ENCODE peak calls at places on chromosomes 2 and 18, in eight cellular contexts. U is stimulated activated CD4-positive, alpha-beta T cell treated with anti-CD3 and anti-CD28 coated beads, TNF-alpha, amount 100 ng/mL, for 1 hour; W is AG09319; S is astrocyte of the spinal cord; Q is mucosa of gallbladder; K is activated CD8-positive, alpha-beta memory T cell treated with anti-CD3 and anti-CD28 coated beads for 48 hours; H is Calu3; V is hippocampal formation. F is an unnamed sample.

GRCh38 chr2:199309973-199310372 is 147.8 kb downstream of the SATB2 start:
- DNase-seq in U (no peak), W (no peak), S (no peak), Q (no peak), K (no peak), H (no peak), V (no peak), F (no peak)

GRCh38 chr2:205858781-205859478 is 176.6 kb downstream of the NRP2 start:
- DNase-seq in U (no peak), W (no peak), S (no peak), Q (peak), K (no peak), H (peak), V (no peak), F (peak)

GRCh38 chr2:112646791-112647720 is 1.3 kb downstream of the SLC20A1 start:
- DNase-seq in U (no peak), W (no peak), S (no peak), Q (no peak), K (no peak), H (no peak), V (no peak), F (no peak)

GRCh38 chr2:20490300-20491181 is 43.7 kb downstream of the RHOB start:
- DNase-seq in U (no peak), W (no peak), S (peak), Q (peak), K (no peak), H (no peak), V (peak), F (no peak)

GRCh38 chr2:108968619-108969018 is 20.4 kb downstream of the EDAR start:
- DNase-seq in U (no peak), W (no peak), S (no peak), Q (peak), K (no peak), H (peak), V (no peak), F (no peak)

GRCh38 chr2:239935789-239936758 is 89.1 kb downstream of the NDUFA10 start:
- DNase-seq in U (no peak), W (no peak), S (no peak), Q (no peak), K (no peak), H (no peak), V (no peak), F (no peak)

GRCh38 chr2:29802976-29803375 is 118.4 kb downstream of the ALK start:
- DNase-seq in U (no peak), W (no peak), S (peak), Q (no peak), K (no peak), H (no peak), V (no peak), F (no peak)

GRCh38 chr2:127072970-127073369 is 34.0 kb downstream of the BIN1 start:
- DNase-seq in U (no peak), W (no peak), S (no peak), Q (no peak), K (no peak), H (no peak), V (peak), F (no peak)

GRCh38 chr2:233287871-233288270 is 19.7 kb upstream of the SAG start:
- DNase-seq in U (no peak), W (no peak), S (no peak), Q (no peak), K (no peak), H (no peak), V (no peak), F (no peak)

GRCh38 chr18:9910071-9910470 is 3.7 kb upstream of the VAPA start:
- DNase-seq in U (no peak), W (no peak), S (no peak), Q (no peak), K (no peak), H (no peak), V (no peak), F (no peak)

GRCh38 chr2:119234021-119235019 is 10.7 kb downstream of the STEAP3 start:
- DNase-seq in U (no peak), W (no peak), S (peak), Q (no peak), K (no peak), H (no peak), V (no peak), F (peak)

GRCh38 chr2:3277748-3278520 is 99.7 kb downstream of the EIPR1 start:
- DNase-seq in U (no peak), W (no peak), S (no peak), Q (no peak), K (no peak), H (no peak), V (no peak), F (no peak)

GRCh38 chr2:134089454-134089853 is 164.4 kb upstream of the MGAT5 start:
- DNase-seq in U (no peak), W (no peak), S (no peak), Q (no peak), K (no peak), H (no peak), V (no peak), F (no peak)

GRCh38 chr2:109168080-109168479 is 39.1 kb downstream of the SH3RF3 start:
- DNase-seq in U (no peak), W (no peak), S (peak), Q (no peak), K (no peak), H (no peak), V (no peak), F (no peak)

GRCh38 chr2:42228101-42228500 is 58.9 kb downstream of the EML4 start:
- DNase-seq in U (no peak), W (no peak), S (no peak), Q (no peak), K (no peak), H (no peak), V (no peak), F (no peak)

GRCh38 chr2:42186378-42186777 is 17.2 kb downstream of the EML4 start:
- DNase-seq in U (no peak), W (no peak), S (no peak), Q (no peak), K (no peak), H (no peak), V (no peak), F (peak)

GRCh38 chr2:65490222-65490621 is 57.8 kb upstream of the SPRED2 start:
- DNase-seq in U (no peak), W (no peak), S (no peak), Q (no peak), K (no peak), H (no peak), V (no peak), F (no peak)

GRCh38 chr2:100126897-100127401 is 15.4 kb downstream of the AFF3 start:
- DNase-seq in U (no peak), W (no peak), S (no peak), Q (no peak), K (no peak), H (no peak), V (no peak), F (peak)

GRCh38 chr2:200065477-200065876 is 110.1 kb downstream of the MAIP1 start:
- DNase-seq in U (no peak), W (no peak), S (no peak), Q (no peak), K (no peak), H (no peak), V (no peak), F (no peak)

GRCh38 chr2:156405586-156405985 is 30.6 kb upstream of the GPD2 start:
- DNase-seq in U (no peak), W (no peak), S (no peak), Q (no peak), K (no peak), H (peak), V (no peak), F (peak)

GRCh38 chr2:240397924-240398611 is 37.4 kb upstream of the GPC1 start:
- DNase-seq in U (no peak), W (no peak), S (peak), Q (no peak), K (no peak), H (no peak), V (no peak), F (peak)

GRCh38 chr2:169291517-169291916 is 70.8 kb downstream of the LRP2 start:
- DNase-seq in U (no peak), W (no peak), S (no peak), Q (no peak), K (no peak), H (no peak), V (no peak), F (peak)

GRCh38 chr18:74522635-74523548 is 11.4 kb upstream of the CNDP1 start:
- DNase-seq in U (no peak), W (no peak), S (no peak), Q (no peak), K (no peak), H (no peak), V (no peak), F (peak)

GRCh38 chr2:99468155-99468554 is 21.7 kb downstream of the REV1 start:
- DNase-seq in U (no peak), W (no peak), S (no peak), Q (no peak), K (no peak), H (no peak), V (no peak), F (no peak)

GRCh38 chr2:181058378-181059269 is 78.2 kb downstream of the UBE2E3 start:
- DNase-seq in U (no peak), W (no peak), S (peak), Q (peak), K (no peak), H (peak), V (no peak), F (peak)

GRCh38 chr18:8708670-8709069 is 3.3 kb downstream of the MTCL1 start:
- DNase-seq in U (no peak), W (no peak), S (no peak), Q (no peak), K (no peak), H (no peak), V (no peak), F (no peak)

GRCh38 chr18:63102941-63103744 is 216.4 kb downstream of the BCL2 start:
- DNase-seq in U (no peak), W (no peak), S (no peak), Q (no peak), K (no peak), H (no peak), V (no peak), F (no peak)

GRCh38 chr2:71281950-71282349 is 49.6 kb upstream of the ZNF638 start:
- DNase-seq in U (no peak), W (no peak), S (no peak), Q (no peak), K (no peak), H (no peak), V (no peak), F (no peak)

GRCh38 chr18:59814872-59815271 is 84.9 kb upstream of the PMAIP1 start:
- DNase-seq in U (no peak), W (no peak), S (peak), Q (no peak), K (no peak), H (no peak), V (no peak), F (peak)

GRCh38 chr2:218811382-218811781 is 20.2 kb downstream of the PRKAG3 start:
- DNase-seq in U (no peak), W (no peak), S (no peak), Q (no peak), K (no peak), H (no peak), V (no peak), F (peak)

GRCh38 chr2:118841828-118842461 is 5.5 kb downstream of the EN1 start:
- DNase-seq in U (no peak), W (no peak), S (no peak), Q (no peak), K (no peak), H (no peak), V (no peak), F (no peak)